ENCODE peak calls at places on chromosomes 7 and 10, in ten cellular contexts. C, J, S, D, I, K, G, A, W and M are unnamed samples. For H3K9me3 and H3K27me3, the result is how much of the 10 kb centered on the place peaks cover.

GRCh38 chr7:55018361-55019328 is at the start of gene EGFR:
- DNase-seq in C (no peak), J (peak), S (peak), D (peak), I (peak), K (peak), G (peak), A (peak), W (no peak), M (peak)

GRCh38 chr10:132714096-132714721 is 71.7 kb downstream of the NKX6-2 start:
- DNase-seq in C (no peak), J (no peak), S (no peak), D (no peak), I (peak), K (no peak), G (peak), A (peak), W (no peak), M (no peak)

GRCh38 chr10:131790021-131790420 is 110.8 kb upstream of the PPP2R2D start:
- DNase-seq in C (no peak), J (no peak), S (no peak), D (no peak), I (peak), K (no peak), G (no peak), A (no peak), W (no peak), M (no peak)

GRCh38 chr10:114905450-114905849 is 32.5 kb upstream of the TRUB1 start:
- DNase-seq in C (no peak), J (no peak), S (no peak), D (no peak), I (no peak), K (no peak), G (no peak), A (no peak), W (no peak), M (no peak)

GRCh38 chr10:33804534-33804933 is 470.1 kb upstream of the NRP1 start:
- DNase-seq in C (no peak), J (peak), S (no peak), D (no peak), I (no peak), K (no peak), G (no peak), A (no peak), W (no peak), M (no peak)

GRCh38 chr10:29176845-29177244 is 112.0 kb upstream of the LYZL1 start:
- DNase-seq in C (no peak), J (no peak), S (no peak), D (no peak), I (no peak), K (no peak), G (no peak), A (no peak), W (no peak), M (no peak)

GRCh38 chr10:17655567-17656146 is 11.7 kb downstream of the STAM start:
- DNase-seq in C (no peak), J (no peak), S (no peak), D (no peak), I (no peak), K (no peak), G (no peak), A (no peak), W (no peak), M (no peak)

GRCh38 chr10:3554121-3554522 is 230.9 kb downstream of the KLF6 start:
- DNase-seq in C (no peak), J (no peak), S (no peak), D (no peak), I (no peak), K (no peak), G (no peak), A (no peak), W (no peak), M (no peak)

GRCh38 chr7:73330772-73331171 is 2.8 kb downstream of the FKBP6 start:
- DNase-seq in C (no peak), J (no peak), S (no peak), D (no peak), I (no peak), K (no peak), G (no peak), A (no peak), W (no peak), M (no peak)

GRCh38 chr7:151690597-151690996 is 170.9 kb upstream of the RHEB start:
- DNase-seq in C (no peak), J (no peak), S (no peak), D (no peak), I (no peak), K (no peak), G (no peak), A (no peak), W (no peak), M (no peak)

GRCh38 chr10:122464575-122464974 is 3.2 kb downstream of the HTRA1 start:
- DNase-seq in C (no peak), J (no peak), S (no peak), D (no peak), I (no peak), K (no peak), G (no peak), A (no peak), W (no peak), M (no peak)

GRCh38 chr10:6598679-6599078 is 18.6 kb upstream of the PRKCQ start:
- DNase-seq in C (no peak), J (no peak), S (no peak), D (no peak), I (no peak), K (no peak), G (no peak), A (no peak), W (no peak), M (no peak)

GRCh38 chr10:68796609-68797008 is 30.7 kb upstream of the STOX1 start:
- DNase-seq in C (no peak), J (no peak), S (no peak), D (no peak), I (no peak), K (no peak), G (no peak), A (no peak), W (no peak), M (no peak)

GRCh38 chr10:68795886-68796532 is 31.3 kb upstream of the STOX1 start:
- DNase-seq in C (no peak), J (no peak), S (no peak), D (no peak), I (no peak), K (no peak), G (no peak), A (no peak), W (no peak), M (no peak)

GRCh38 chr10:68804692-68805091 is 22.6 kb upstream of the STOX1 start:
- DNase-seq in C (no peak), J (no peak), S (no peak), D (no peak), I (no peak), K (no peak), G (no peak), A (no peak), W (no peak), M (no peak)

DNA sequence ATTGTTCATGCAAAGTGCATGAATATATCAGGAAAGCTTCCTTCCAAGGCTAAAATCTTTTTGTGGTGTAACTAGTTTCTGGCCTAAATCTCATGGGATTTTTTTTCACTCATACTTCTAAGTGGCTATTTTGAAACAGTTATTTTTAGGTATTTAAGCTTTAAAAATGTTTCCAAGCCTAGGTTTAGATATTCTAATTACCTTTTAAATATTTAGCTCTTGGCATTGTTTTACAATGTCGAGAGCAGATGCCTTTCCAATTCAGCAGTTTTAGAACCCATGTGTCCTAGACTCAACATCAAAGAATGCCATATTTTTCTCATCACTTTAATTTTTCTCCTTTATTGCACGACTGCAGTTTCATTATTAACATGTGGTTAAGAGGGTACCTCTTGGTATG is 27.1 kb upstream of the STOX1 start:
- DNase-seq in C (no peak), J (no peak), S (no peak), D (no peak), I (no peak), K (no peak), G (no peak), A (no peak), W (no peak), M (no peak)
- H3K9me3 ChIP-seq in C (under half), J (under half), S (under half), D (under half), I (under half), K (under half), G (under half), A (under half), W (under half), M (under half)

GRCh38 chr10:102133373-102134195 is 744 bp downstream of the PPRC1 start:
- DNase-seq in C (peak), J (no peak), S (peak), D (peak), I (peak), K (peak), G (peak), A (peak), W (no peak), M (peak)
- TF ChIP-seq CTCF in C (no peak), J (peak), S (no peak), D (no peak), I (no peak), K (no peak), G (no peak), A (no peak), W (no peak), M (no peak)

GRCh38 chr10:100318201-100318600 is 11.8 kb downstream of the PKD2L1 start:
- DNase-seq in C (no peak), J (no peak), S (no peak), D (no peak), I (no peak), K (no peak), G (no peak), A (no peak), W (no peak), M (no peak)
- H3K27me3 ChIP-seq in C (under half), J (under half), S (under half), D (under half), I (under half), K (under half), G (under half), A (half or more), W (under half), M (under half)

DNA sequence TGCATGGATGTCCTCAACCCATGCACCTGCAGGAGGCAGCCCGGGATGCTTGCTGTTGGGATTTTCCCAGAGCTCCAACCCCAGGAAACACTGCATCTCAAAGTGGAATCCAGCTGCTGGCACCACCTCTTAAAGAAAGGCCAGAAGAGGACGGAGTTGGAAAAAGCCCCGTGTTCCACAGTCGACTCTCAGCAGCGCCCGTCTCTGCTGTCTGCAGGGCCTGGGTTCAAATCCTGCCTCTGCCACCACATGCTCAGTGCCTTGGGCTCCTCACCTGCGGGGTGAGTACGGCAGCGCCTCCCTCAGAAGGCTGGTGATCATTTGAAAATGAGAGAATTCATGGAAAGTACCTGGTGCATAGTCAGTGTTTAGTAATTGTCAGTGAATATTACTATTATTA is 65.6 kb upstream of the ZNF716 start:
- DNase-seq in C (no peak), J (no peak), S (no peak), D (no peak), I (no peak), K (no peak), G (no peak), A (no peak), W (no peak), M (no peak)
- H3K9me3 ChIP-seq in C (under half), J (under half), S (under half), D (under half), I (under half), K (under half), G (under half), A (under half), W (under half), M (half or more)

GRCh38 chr7:149859369-149859768 is 14.4 kb upstream of the ATP6V0E2 start:
- DNase-seq in C (no peak), J (no peak), S (no peak), D (no peak), I (no peak), K (no peak), G (no peak), A (no peak), W (no peak), M (no peak)

GRCh38 chr7:149862156-149862555 is 11.6 kb upstream of the ATP6V0E2 start:
- DNase-seq in C (no peak), J (no peak), S (no peak), D (no peak), I (no peak), K (no peak), G (peak), A (no peak), W (no peak), M (no peak)

GRCh38 chr7:149859881-149860280 is 13.9 kb upstream of the ATP6V0E2 start:
- DNase-seq in C (no peak), J (no peak), S (no peak), D (no peak), I (no peak), K (no peak), G (no peak), A (no peak), W (no peak), M (no peak)

GRCh38 chr7:149861728-149862045 is 12.1 kb upstream of the ATP6V0E2 start:
- DNase-seq in C (no peak), J (no peak), S (no peak), D (no peak), I (no peak), K (no peak), G (no peak), A (no peak), W (no peak), M (no peak)

GRCh38 chr7:149860821-149861727 is 12.7 kb upstream of the ATP6V0E2 start:
- DNase-seq in C (no peak), J (no peak), S (no peak), D (no peak), I (no peak), K (no peak), G (peak), A (no peak), W (no peak), M (no peak)
- TF ChIP-seq CTCF in C (no peak), J (peak), S (peak), D (peak), I (peak), K (no peak), G (no peak), A (peak), W (no peak), M (peak)

GRCh38 chr7:15158141-15158810 is 255.7 kb upstream of the DGKB start:
- DNase-seq in C (no peak), J (no peak), S (no peak), D (no peak), I (no peak), K (no peak), G (no peak), A (no peak), W (no peak), M (no peak)
- H3K27me3 ChIP-seq in C (under half), J (under half), S (under half), D (under half), I (under half), K (under half), G (under half), A (under half), W (under half), M (under half)

GRCh38 chr10:42680267-42680666 is 41.9 kb upstream of the ZNF33B start:
- DNase-seq in C (no peak), J (no peak), S (no peak), D (no peak), I (no peak), K (no peak), G (no peak), A (no peak), W (no peak), M (no peak)
- H3K9me3 ChIP-seq in C (under half), J (under half), S (under half), D (under half), I (under half), K (under half), G (under half), A (under half), W (under half), M (under half)

GRCh38 chr10:130160775-130161174 is 24.6 kb downstream of the GLRX3 start:
- DNase-seq in C (no peak), J (no peak), S (no peak), D (no peak), I (no peak), K (no peak), G (no peak), A (no peak), W (no peak), M (no peak)
- TF ChIP-seq CTCF in C (no peak), J (no peak), S (no peak), D (no peak), I (peak), K (no peak), G (no peak), A (no peak), W (no peak), M (peak)

DNA sequence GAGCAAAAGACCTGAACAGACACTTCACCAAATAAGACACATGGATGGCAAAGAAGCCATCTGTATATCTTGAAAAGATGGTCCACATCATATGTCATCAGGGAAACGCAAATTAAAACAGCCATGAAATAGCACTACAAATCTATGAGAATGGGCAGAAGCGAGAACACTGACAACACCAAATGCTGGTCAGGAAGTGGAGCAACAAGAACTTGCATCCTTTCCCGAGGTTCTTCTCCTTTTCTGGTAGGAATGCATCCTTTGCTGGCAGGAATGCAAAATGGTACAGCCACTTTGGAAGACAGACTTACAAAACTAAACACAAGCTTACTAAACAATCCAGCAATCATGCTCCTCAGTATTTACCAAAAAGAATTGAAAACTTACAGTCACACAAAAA is 60.0 kb downstream of the PIK3AP1 start:
- DNase-seq in C (no peak), J (no peak), S (no peak), D (no peak), I (no peak), K (no peak), G (no peak), A (no peak), W (no peak), M (no peak)
- H3K27me3 ChIP-seq in C (under half), J (under half), S (under half), D (under half), I (under half), K (under half), G (under half), A (under half), W (under half), M (under half)

GRCh38 chr7:69890081-69890369 is 291.8 kb downstream of the AUTS2 start:
- DNase-seq in C (no peak), J (no peak), S (no peak), D (no peak), I (no peak), K (no peak), G (no peak), A (no peak), W (no peak), M (no peak)

GRCh38 chr7:69893915-69894314 is 295.6 kb downstream of the AUTS2 start:
- DNase-seq in C (no peak), J (no peak), S (no peak), D (no peak), I (no peak), K (no peak), G (no peak), A (no peak), W (no peak), M (no peak)

GRCh38 chr7:69896100-69896499 is 297.8 kb downstream of the AUTS2 start:
- DNase-seq in C (no peak), J (no peak), S (no peak), D (no peak), I (no peak), K (no peak), G (no peak), A (no peak), W (no peak), M (no peak)

GRCh38 chr7:69889338-69890080 is 291.2 kb downstream of the AUTS2 start:
- DNase-seq in C (no peak), J (no peak), S (no peak), D (no peak), I (no peak), K (no peak), G (no peak), A (no peak), W (no peak), M (no peak)

GRCh38 chr7:69892790-69893189 is 294.5 kb downstream of the AUTS2 start:
- DNase-seq in C (no peak), J (no peak), S (no peak), D (no peak), I (no peak), K (no peak), G (no peak), A (no peak), W (no peak), M (no peak)
- H3K9me3 ChIP-seq in C (under half), J (under half), S (under half), D (under half), I (under half), K (under half), G (under half), A (under half), W (under half), M (under half)